ENCODE peak calls at places on chromosomes 3 and 15, in seven cellular contexts. One of them, this sample, is unnamed.

GRCh38 chr3:38151667-38152265 is 13.3 kb downstream of the MYD88 start:
- DNase-seq in IMR-90: no peak
- DNase-seq in H9: no peak
- DNase-seq in mesendoderm: no peak
- DNase-seq in H1: no peak
- DNase-seq in trophoblast cell: peak
- DNase-seq in mesenchymal stem cell: no peak
- DNase-seq in this sample: no peak

GRCh38 chr3:125350597-125350996 is 24.5 kb downstream of the ZNF148 start:
- DNase-seq in mesendoderm: no peak
- DNase-seq in H1: no peak
- DNase-seq in mesenchymal stem cell: no peak
- DNase-seq in H9: no peak
- DNase-seq in IMR-90: no peak
- DNase-seq in trophoblast cell: no peak
- DNase-seq in this sample: no peak

GRCh38 chr15:39599871-39600270 is 19.0 kb downstream of the THBS1 start:
- DNase-seq in H9: no peak
- DNase-seq in H1: no peak
- DNase-seq in IMR-90: peak
- DNase-seq in mesendoderm: no peak
- DNase-seq in mesenchymal stem cell: peak
- DNase-seq in trophoblast cell: no peak
- DNase-seq in this sample: no peak

GRCh38 chr3:194925614-194926013 is 239.9 kb downstream of the FAM43A start:
- DNase-seq in H9: no peak
- DNase-seq in mesendoderm: no peak
- DNase-seq in mesenchymal stem cell: no peak
- DNase-seq in IMR-90: no peak
- DNase-seq in H1: no peak
- DNase-seq in trophoblast cell: peak
- DNase-seq in this sample: no peak

GRCh38 chr3:86934851-86935250 is 56.1 kb downstream of the VGLL3 start:
- DNase-seq in IMR-90: no peak
- DNase-seq in H1: no peak
- DNase-seq in trophoblast cell: peak
- DNase-seq in H9: no peak
- DNase-seq in mesenchymal stem cell: no peak
- DNase-seq in mesendoderm: no peak
- DNase-seq in this sample: no peak

GRCh38 chr3:127095774-127096173 is 97.2 kb upstream of the PRR23E start:
- DNase-seq in mesenchymal stem cell: no peak
- DNase-seq in H1: no peak
- DNase-seq in trophoblast cell: no peak
- DNase-seq in mesendoderm: no peak
- DNase-seq in IMR-90: no peak
- DNase-seq in H9: no peak
- DNase-seq in this sample: no peak

GRCh38 chr15:99163271-99164062 is 58.6 kb downstream of the SYNM start:
- DNase-seq in mesenchymal stem cell: no peak
- DNase-seq in H1: no peak
- DNase-seq in H9: no peak
- DNase-seq in IMR-90: peak
- DNase-seq in mesendoderm: no peak
- DNase-seq in trophoblast cell: no peak
- DNase-seq in this sample: no peak

GRCh38 chr3:25664066-25664809 is 469 bp downstream of the TOP2B start:
- DNase-seq in IMR-90: peak
- DNase-seq in H9: peak
- DNase-seq in mesendoderm: peak
- DNase-seq in H1: no peak
- DNase-seq in mesenchymal stem cell: peak
- DNase-seq in trophoblast cell: peak
- DNase-seq in this sample: peak

GRCh38 chr15:71629761-71630499 is 180.4 kb upstream of the NR2E3 start:
- DNase-seq in mesendoderm: no peak
- DNase-seq in IMR-90: no peak
- DNase-seq in trophoblast cell: no peak
- DNase-seq in H1: no peak
- DNase-seq in mesenchymal stem cell: no peak
- DNase-seq in H9: no peak
- DNase-seq in this sample: no peak

GRCh38 chr15:57732526-57733331 is 26.2 kb downstream of the POLR2M start:
- DNase-seq in H9: peak
- DNase-seq in IMR-90: peak
- DNase-seq in mesendoderm: peak
- DNase-seq in mesenchymal stem cell: peak
- DNase-seq in H1: no peak
- DNase-seq in trophoblast cell: peak
- DNase-seq in this sample: peak

GRCh38 chr3:107619549-107619948 is 96.8 kb downstream of the BBX start:
- DNase-seq in trophoblast cell: no peak
- DNase-seq in H1: no peak
- DNase-seq in IMR-90: no peak
- DNase-seq in mesendoderm: no peak
- DNase-seq in H9: no peak
- DNase-seq in mesenchymal stem cell: peak
- DNase-seq in this sample: no peak

GRCh38 chr15:38593523-38593922 is 28.9 kb upstream of the RASGRP1 start:
- DNase-seq in H9: no peak
- DNase-seq in mesendoderm: peak
- DNase-seq in H1: no peak
- DNase-seq in trophoblast cell: peak
- DNase-seq in mesenchymal stem cell: no peak
- DNase-seq in IMR-90: no peak
- DNase-seq in this sample: no peak

GRCh38 chr15:38589502-38589901 is 24.9 kb upstream of the RASGRP1 start:
- DNase-seq in trophoblast cell: peak
- DNase-seq in mesendoderm: peak
- DNase-seq in IMR-90: peak
- DNase-seq in H1: no peak
- DNase-seq in H9: no peak
- DNase-seq in mesenchymal stem cell: peak
- DNase-seq in this sample: no peak

GRCh38 chr15:38587214-38587613 is 22.6 kb upstream of the RASGRP1 start:
- DNase-seq in H1: no peak
- DNase-seq in trophoblast cell: no peak
- DNase-seq in mesendoderm: no peak
- DNase-seq in H9: no peak
- DNase-seq in IMR-90: no peak
- DNase-seq in mesenchymal stem cell: no peak
- DNase-seq in this sample: no peak

GRCh38 chr15:38588672-38589071 is 24.1 kb upstream of the RASGRP1 start:
- DNase-seq in mesenchymal stem cell: no peak
- DNase-seq in trophoblast cell: no peak
- DNase-seq in H9: no peak
- DNase-seq in IMR-90: no peak
- DNase-seq in H1: no peak
- DNase-seq in mesendoderm: no peak
- DNase-seq in this sample: no peak
- H2BK5ac ChIP-seq in mesenchymal stem cell: no peak
- H2BK5ac ChIP-seq in trophoblast cell: peak
- H2BK5ac ChIP-seq in H9: no peak
- H2BK5ac ChIP-seq in IMR-90: no peak
- H2BK5ac ChIP-seq in H1: no peak
- H2BK5ac ChIP-seq in mesendoderm: no peak
- H2BK5ac ChIP-seq in this sample: no peak

DNA sequence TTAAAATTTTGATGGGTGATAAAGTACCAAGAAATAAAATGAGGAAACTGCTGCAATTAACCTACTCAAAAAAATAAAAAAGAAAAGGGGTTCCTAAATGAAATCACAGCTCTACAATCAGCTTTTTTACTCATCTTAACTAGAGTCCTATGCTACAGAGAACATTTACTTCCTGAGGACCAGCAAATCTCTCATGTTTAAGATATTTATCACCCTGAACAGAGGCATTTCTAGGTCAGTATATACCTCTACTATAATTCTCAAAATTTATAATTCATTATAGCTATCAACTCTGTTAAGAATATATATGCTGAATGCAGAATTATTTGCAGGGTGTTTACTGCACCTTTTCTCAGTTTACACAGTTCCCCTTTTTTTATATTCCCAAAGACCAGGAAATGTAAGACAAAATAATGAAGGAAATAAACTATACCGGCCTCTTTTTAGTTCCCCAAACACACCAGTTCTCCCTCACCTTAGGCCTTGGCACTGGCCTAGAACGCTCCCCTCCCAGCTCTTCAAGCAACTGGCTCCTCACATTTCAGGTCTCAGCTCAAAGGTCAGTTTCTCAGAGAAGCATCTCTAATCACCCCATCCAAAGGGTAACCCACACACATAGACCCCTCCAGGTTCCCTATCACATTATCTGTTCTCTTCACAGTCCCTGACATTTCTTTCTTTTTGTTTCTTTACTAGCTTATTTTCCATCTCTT is 71.1 kb downstream of the LRRFIP2 start:
- DNase-seq in mesenchymal stem cell: no peak
- DNase-seq in mesendoderm: no peak
- DNase-seq in trophoblast cell: no peak
- DNase-seq in H9: no peak
- DNase-seq in H1: no peak
- DNase-seq in IMR-90: no peak
- DNase-seq in this sample: no peak
- H4K8ac ChIP-seq in mesenchymal stem cell: no peak
- H4K8ac ChIP-seq in mesendoderm: no peak
- H4K8ac ChIP-seq in trophoblast cell: no peak
- H4K8ac ChIP-seq in H9: no peak
- H4K8ac ChIP-seq in H1: no peak
- H4K8ac ChIP-seq in IMR-90: no peak
- H4K8ac ChIP-seq in this sample: no peak

GRCh38 chr3:3862534-3862933 is 63.3 kb downstream of the LRRN1 start:
- DNase-seq in mesendoderm: no peak
- DNase-seq in trophoblast cell: no peak
- DNase-seq in mesenchymal stem cell: no peak
- DNase-seq in IMR-90: no peak
- DNase-seq in H1: no peak
- DNase-seq in H9: no peak
- DNase-seq in this sample: no peak
- H2BK5ac ChIP-seq in mesendoderm: no peak
- H2BK5ac ChIP-seq in trophoblast cell: no peak
- H2BK5ac ChIP-seq in mesenchymal stem cell: no peak
- H2BK5ac ChIP-seq in IMR-90: no peak
- H2BK5ac ChIP-seq in H1: no peak
- H2BK5ac ChIP-seq in H9: no peak
- H2BK5ac ChIP-seq in this sample: no peak

DNA sequence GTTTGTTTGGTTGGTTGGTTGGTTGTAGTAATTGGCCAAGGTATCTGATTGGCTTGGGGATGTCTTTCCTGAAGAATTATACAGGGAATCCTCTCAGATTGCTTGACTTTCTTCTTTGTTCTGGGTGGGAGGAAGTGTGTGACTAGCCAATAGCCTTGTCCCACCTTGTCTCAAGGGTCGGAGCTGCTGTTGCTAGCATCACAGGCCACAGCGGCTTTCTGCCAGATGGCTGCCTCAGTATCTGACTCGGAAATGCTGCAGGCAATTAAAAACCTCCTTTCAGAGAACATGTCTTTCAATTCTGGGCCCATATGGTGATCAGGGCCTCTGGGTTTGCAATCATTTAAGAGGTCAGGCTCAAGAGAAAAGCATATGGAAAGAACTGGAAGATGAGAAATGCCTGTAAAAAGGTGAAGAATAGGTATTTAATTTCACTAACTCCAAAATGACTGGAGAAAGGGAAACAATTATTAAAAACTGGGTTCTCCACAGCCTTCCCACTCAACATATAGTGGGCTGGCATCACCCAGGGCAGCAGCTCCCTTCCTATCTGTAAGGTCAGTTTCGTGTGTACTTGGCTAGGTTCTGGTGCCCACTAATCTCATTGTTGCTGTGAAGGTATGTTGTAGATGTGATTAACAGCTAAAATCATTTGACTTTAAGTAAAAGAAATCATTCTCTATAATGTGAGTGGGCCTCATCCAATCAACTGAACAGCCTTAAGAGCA is 32.4 kb downstream of the TGFBR2 start:
- DNase-seq in H9: no peak
- DNase-seq in mesendoderm: no peak
- DNase-seq in H1: no peak
- DNase-seq in IMR-90: no peak
- DNase-seq in trophoblast cell: no peak
- DNase-seq in mesenchymal stem cell: no peak
- DNase-seq in this sample: no peak
- H4K8ac ChIP-seq in H9: no peak
- H4K8ac ChIP-seq in mesendoderm: no peak
- H4K8ac ChIP-seq in H1: no peak
- H4K8ac ChIP-seq in IMR-90: no peak
- H4K8ac ChIP-seq in trophoblast cell: no peak
- H4K8ac ChIP-seq in mesenchymal stem cell: no peak
- H4K8ac ChIP-seq in this sample: no peak

GRCh38 chr15:48031973-48032372 is 88.8 kb upstream of the SLC24A5 start:
- DNase-seq in IMR-90: no peak
- DNase-seq in mesendoderm: no peak
- DNase-seq in mesenchymal stem cell: no peak
- DNase-seq in H9: no peak
- DNase-seq in trophoblast cell: no peak
- DNase-seq in H1: no peak
- DNase-seq in this sample: no peak
- H2BK5ac ChIP-seq in IMR-90: no peak
- H2BK5ac ChIP-seq in mesendoderm: no peak
- H2BK5ac ChIP-seq in mesenchymal stem cell: no peak
- H2BK5ac ChIP-seq in H9: no peak
- H2BK5ac ChIP-seq in trophoblast cell: no peak
- H2BK5ac ChIP-seq in H1: no peak
- H2BK5ac ChIP-seq in this sample: no peak

GRCh38 chr3:69305011-69305410 is 80.9 kb downstream of the FRMD4B start:
- DNase-seq in H1: no peak
- DNase-seq in IMR-90: no peak
- DNase-seq in trophoblast cell: no peak
- DNase-seq in mesenchymal stem cell: peak
- DNase-seq in H9: no peak
- DNase-seq in mesendoderm: no peak
- DNase-seq in this sample: no peak
- H4K8ac ChIP-seq in H1: no peak
- H4K8ac ChIP-seq in IMR-90: no peak
- H4K8ac ChIP-seq in trophoblast cell: no peak
- H4K8ac ChIP-seq in mesenchymal stem cell: no peak
- H4K8ac ChIP-seq in H9: no peak
- H4K8ac ChIP-seq in mesendoderm: no peak
- H4K8ac ChIP-seq in this sample: no peak

DNA sequence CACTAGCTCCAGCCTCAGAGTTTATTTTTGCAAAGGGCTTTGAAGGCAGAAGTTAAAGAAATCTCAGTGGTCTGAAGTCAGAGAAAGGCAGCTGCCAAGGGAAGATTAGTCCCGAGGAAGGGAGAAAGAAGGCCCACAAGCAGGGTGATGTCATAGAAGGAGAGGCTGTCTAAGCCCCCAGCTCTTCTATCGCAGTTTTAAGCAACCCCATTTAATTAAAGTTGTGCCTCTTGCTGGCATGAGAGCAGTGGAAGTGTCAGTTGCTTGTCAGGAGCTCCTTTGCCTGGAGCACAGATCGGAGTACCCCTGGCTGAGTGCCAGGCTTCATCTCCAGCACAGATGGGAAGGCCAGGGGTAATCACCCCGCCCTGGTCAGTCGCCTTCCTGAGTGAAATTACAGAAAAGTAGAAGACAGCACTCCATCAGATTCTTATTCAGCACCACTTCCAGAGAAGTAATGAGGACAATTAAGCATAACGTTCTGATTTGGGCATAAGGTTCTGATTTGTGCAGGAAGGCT is 530.7 kb downstream of the EPHB1 start:
- DNase-seq in mesendoderm: no peak
- DNase-seq in mesenchymal stem cell: no peak
- DNase-seq in IMR-90: no peak
- DNase-seq in H9: no peak
- DNase-seq in trophoblast cell: no peak
- DNase-seq in H1: no peak
- DNase-seq in this sample: no peak
- H2BK5ac ChIP-seq in mesendoderm: no peak
- H2BK5ac ChIP-seq in mesenchymal stem cell: no peak
- H2BK5ac ChIP-seq in IMR-90: no peak
- H2BK5ac ChIP-seq in H9: no peak
- H2BK5ac ChIP-seq in trophoblast cell: no peak
- H2BK5ac ChIP-seq in H1: no peak
- H2BK5ac ChIP-seq in this sample: no peak

GRCh38 chr3:174334111-174334510 is 525.0 kb upstream of the NAALADL2 start:
- DNase-seq in trophoblast cell: no peak
- DNase-seq in H9: no peak
- DNase-seq in mesenchymal stem cell: no peak
- DNase-seq in H1: no peak
- DNase-seq in IMR-90: no peak
- DNase-seq in mesendoderm: no peak
- DNase-seq in this sample: no peak
- H4K8ac ChIP-seq in trophoblast cell: no peak
- H4K8ac ChIP-seq in H9: no peak
- H4K8ac ChIP-seq in mesenchymal stem cell: no peak
- H4K8ac ChIP-seq in H1: no peak
- H4K8ac ChIP-seq in IMR-90: no peak
- H4K8ac ChIP-seq in mesendoderm: no peak
- H4K8ac ChIP-seq in this sample: no peak